ENCODE peak calls at places on chromosome 11, in five cellular contexts. W, T, P, E and M are unnamed samples.

GRCh38 chr11:8658210-8658968 is 24.1 kb downstream of the TRIM66 start:
- DNase-seq in W (no peak), T (no peak), P (no peak), E (no peak), M (no peak)

GRCh38 chr11:119263352-119263940 is 53.5 kb downstream of the MCAM start:
- DNase-seq in W (no peak), T (no peak), P (no peak), E (no peak), M (no peak)

GRCh38 chr11:71301046-71301857 is 48.9 kb upstream of the SHANK2 start:
- DNase-seq in W (no peak), T (peak; percentile 40), P (peak; percentile 26), E (no peak), M (peak; percentile 62)

GRCh38 chr11:70443043-70444030 is 45.0 kb downstream of the CTTN start:
- DNase-seq in W (no peak), T (no peak), P (no peak), E (no peak), M (no peak)

GRCh38 chr11:2564588-2565440 is 120.0 kb downstream of the KCNQ1 start:
- DNase-seq in W (no peak), T (peak; percentile 50), P (no peak), E (no peak), M (no peak)

GRCh38 chr11:115238802-115239201 is 265.4 kb downstream of the CADM1 start:
- DNase-seq in W (no peak), T (no peak), P (no peak), E (no peak), M (no peak)

GRCh38 chr11:118230088-118230487 is 5.3 kb upstream of the JAML start:
- DNase-seq in W (no peak), T (no peak), P (no peak), E (no peak), M (no peak)

GRCh38 chr11:134613646-134614045 is 201.6 kb upstream of the B3GAT1 start:
- DNase-seq in W (no peak), T (peak; percentile 46), P (no peak), E (no peak), M (no peak)

GRCh38 chr11:24422371-24422770 is 74.5 kb upstream of the LUZP2 start:
- DNase-seq in W (no peak), T (no peak), P (no peak), E (no peak), M (no peak)
- TF ChIP-seq CTCF in W (no peak), T (no peak), P (no peak), E (no peak), M (no peak)

GRCh38 chr11:82895437-82896091 is 4.7 kb downstream of the PRCP start:
- DNase-seq in W (no peak), T (no peak), P (no peak), E (no peak), M (no peak)

GRCh38 chr11:82899191-82899820 is 924 bp downstream of the PRCP start:
- DNase-seq in W (no peak), T (no peak), P (no peak), E (no peak), M (no peak)

GRCh38 chr11:82898242-82898641 is 2.0 kb downstream of the PRCP start:
- DNase-seq in W (no peak), T (no peak), P (no peak), E (no peak), M (no peak)

GRCh38 chr11:82892611-82893169 is 7.5 kb downstream of the PRCP start:
- DNase-seq in W (no peak), T (no peak), P (no peak), E (no peak), M (no peak)

GRCh38 chr11:82896183-82896582 is 4.0 kb downstream of the PRCP start:
- DNase-seq in W (no peak), T (no peak), P (no peak), E (no peak), M (no peak)
- TF ChIP-seq CTCF in W (no peak), T (no peak), P (no peak), E (no peak), M (no peak)

GRCh38 chr11:114133548-114134329 is 74.2 kb downstream of the ZBTB16 start:
- DNase-seq in W (no peak), T (peak; percentile 88), P (no peak), E (no peak), M (no peak)

GRCh38 chr11:114131366-114131963 is 72.0 kb downstream of the ZBTB16 start:
- DNase-seq in W (no peak), T (no peak), P (no peak), E (no peak), M (no peak)

GRCh38 chr11:114134870-114135269 is 75.4 kb downstream of the ZBTB16 start:
- DNase-seq in W (no peak), T (no peak), P (no peak), E (no peak), M (no peak)

GRCh38 chr11:114132944-114133394 is 73.5 kb downstream of the ZBTB16 start:
- DNase-seq in W (no peak), T (peak; percentile 78), P (no peak), E (no peak), M (no peak)

GRCh38 chr11:114132427-114132826 is 72.9 kb downstream of the ZBTB16 start:
- DNase-seq in W (no peak), T (no peak), P (no peak), E (no peak), M (no peak)
- TF ChIP-seq CTCF in W (no peak), T (no peak), P (no peak), E (no peak), M (no peak)

GRCh38 chr11:122814401-122814800 is 23.9 kb upstream of the CRTAM start:
- DNase-seq in W (no peak), T (no peak), P (no peak), E (no peak), M (no peak)
- TF ChIP-seq CTCF in W (peak; percentile 17), T (no peak), P (peak; percentile 57), E (no peak), M (peak; percentile 46)

GRCh38 chr11:104005234-104005855 is 31.1 kb upstream of the DDI1 start:
- DNase-seq in W (no peak), T (no peak), P (no peak), E (no peak), M (no peak)

GRCh38 chr11:103998826-103999390 is 37.5 kb upstream of the DDI1 start:
- DNase-seq in W (no peak), T (no peak), P (no peak), E (no peak), M (no peak)

GRCh38 chr11:104000798-104001197 is 35.6 kb upstream of the DDI1 start:
- DNase-seq in W (no peak), T (no peak), P (no peak), E (no peak), M (no peak)

GRCh38 chr11:104001474-104001873 is 35.0 kb upstream of the DDI1 start:
- DNase-seq in W (peak; percentile 63), T (no peak), P (no peak), E (no peak), M (no peak)

GRCh38 chr11:104003491-104003890 is 32.9 kb upstream of the DDI1 start:
- DNase-seq in W (no peak), T (no peak), P (no peak), E (no peak), M (no peak)
- TF ChIP-seq CTCF in W (no peak), T (no peak), P (no peak), E (no peak), M (no peak)

DNA sequence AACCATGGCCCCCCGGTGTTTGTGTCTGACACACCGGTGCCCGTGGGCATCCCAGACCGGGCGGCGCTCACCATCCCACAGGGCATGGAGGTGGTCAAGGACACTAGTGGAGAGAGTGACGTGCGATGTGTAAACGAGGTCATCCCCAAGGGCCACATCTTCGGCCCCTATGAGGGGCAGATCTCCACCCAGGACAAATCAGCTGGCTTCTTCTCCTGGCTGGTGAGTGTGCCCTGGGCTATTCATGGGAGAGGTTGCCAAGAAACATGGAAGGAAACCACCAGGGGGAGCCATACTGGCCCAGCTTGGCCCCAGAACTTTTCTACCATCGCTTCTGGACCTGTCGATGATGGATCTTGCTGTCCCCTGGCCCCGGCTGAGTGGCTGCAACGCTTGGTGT is 36.5 kb downstream of the PRDM11 start:
- DNase-seq in W (no peak), T (no peak), P (peak; percentile 52), E (no peak), M (no peak)
- TF ChIP-seq CTCF in W (peak; percentile 53), T (peak; percentile 49), P (peak; percentile 79), E (peak; percentile 67), M (peak; percentile 76)

GRCh38 chr11:131883332-131883731 is 512.9 kb downstream of the NTM start:
- DNase-seq in W (no peak), T (no peak), P (no peak), E (no peak), M (no peak)
- TF ChIP-seq CTCF in W (no peak), T (no peak), P (peak; percentile 70), E (no peak), M (no peak)

GRCh38 chr11:124970925-124971324 is 16.9 kb downstream of the CCDC15 start:
- DNase-seq in W (no peak), T (no peak), P (peak; percentile 45), E (no peak), M (no peak)
- TF ChIP-seq CTCF in W (no peak), T (no peak), P (peak; percentile 54), E (no peak), M (peak; percentile 43)

GRCh38 chr11:47848636-47849155 is 546 bp upstream of the NUP160 start:
- DNase-seq in W (no peak), T (no peak), P (no peak), E (no peak), M (no peak)
- TF ChIP-seq CTCF in W (no peak), T (no peak), P (peak; percentile 15), E (no peak), M (no peak)

GRCh38 chr11:76513654-76514034 is 68.8 kb downstream of the EMSY start:
- DNase-seq in W (no peak), T (no peak), P (no peak), E (no peak), M (no peak)

GRCh38 chr11:76515494-76515893 is 70.7 kb downstream of the EMSY start:
- DNase-seq in W (no peak), T (no peak), P (no peak), E (no peak), M (no peak)

GRCh38 chr11:76510060-76511047 is 65.5 kb downstream of the EMSY start:
- DNase-seq in W (peak; percentile 4), T (no peak), P (peak; percentile 54), E (no peak), M (no peak)

GRCh38 chr11:76512851-76513653 is 68.2 kb downstream of the EMSY start:
- DNase-seq in W (peak; percentile 18), T (no peak), P (no peak), E (peak; percentile 11), M (no peak)
- TF ChIP-seq CTCF in W (peak; percentile 52), T (no peak), P (peak; percentile 67), E (peak; percentile 13), M (peak; percentile 91)